ENCODE peak calls at places on chromosomes 4 and X, in six cellular contexts. One of them, this sample, is unnamed.

GRCh38 chr4:37138019-37138653 is 106.4 kb upstream of the NWD2 start:
- DNase-seq in NCI-H2081: no peak
- DNase-seq in fibroblast of lung: no peak
- DNase-seq in NCI-H2029: no peak
- DNase-seq in hippocampal formation: no peak
- DNase-seq in psoas muscle: no peak
- DNase-seq in this sample: no peak

GRCh38 chr4:40388248-40388647 is 53.1 kb downstream of the CHRNA9 start:
- DNase-seq in fibroblast of lung: no peak
- DNase-seq in NCI-H2081: no peak
- DNase-seq in NCI-H2029: no peak
- DNase-seq in hippocampal formation: no peak
- DNase-seq in psoas muscle: no peak
- DNase-seq in this sample: no peak

GRCh38 chrX:67718926-67719325 is 175.1 kb downstream of the AR start:
- DNase-seq in fibroblast of lung: no peak
- DNase-seq in hippocampal formation: no peak
- DNase-seq in NCI-H2029: no peak
- DNase-seq in psoas muscle: no peak
- DNase-seq in NCI-H2081: no peak
- DNase-seq in this sample: no peak

GRCh38 chr4:89784686-89785227 is 52.2 kb downstream of the SNCA start:
- DNase-seq in NCI-H2029: no peak
- DNase-seq in NCI-H2081: no peak
- DNase-seq in fibroblast of lung: no peak
- DNase-seq in psoas muscle: no peak
- DNase-seq in hippocampal formation: no peak
- DNase-seq in this sample: no peak

GRCh38 chr4:7410470-7410869 is 24.3 kb downstream of the PSAPL1 start:
- DNase-seq in hippocampal formation: no peak
- DNase-seq in NCI-H2029: peak
- DNase-seq in psoas muscle: no peak
- DNase-seq in fibroblast of lung: peak
- DNase-seq in NCI-H2081: no peak
- DNase-seq in this sample: no peak

GRCh38 chr4:19301527-19301926 is 950.2 kb upstream of the SLIT2 start:
- DNase-seq in NCI-H2081: no peak
- DNase-seq in fibroblast of lung: peak
- DNase-seq in NCI-H2029: no peak
- DNase-seq in psoas muscle: no peak
- DNase-seq in hippocampal formation: no peak
- DNase-seq in this sample: no peak

GRCh38 chrX:20913760-20914159 is 460.5 kb upstream of the CNKSR2 start:
- DNase-seq in psoas muscle: no peak
- DNase-seq in fibroblast of lung: no peak
- DNase-seq in NCI-H2081: no peak
- DNase-seq in NCI-H2029: no peak
- DNase-seq in hippocampal formation: no peak
- DNase-seq in this sample: no peak

GRCh38 chr4:108113229-108113628 is 55.5 kb downstream of the LEF1 start:
- DNase-seq in psoas muscle: no peak
- DNase-seq in fibroblast of lung: no peak
- DNase-seq in NCI-H2029: no peak
- DNase-seq in NCI-H2081: no peak
- DNase-seq in hippocampal formation: no peak
- DNase-seq in this sample: no peak

GRCh38 chr4:81412941-81413488 is 58.7 kb downstream of the RASGEF1B start:
- DNase-seq in hippocampal formation: no peak
- DNase-seq in fibroblast of lung: no peak
- DNase-seq in psoas muscle: no peak
- DNase-seq in NCI-H2081: no peak
- DNase-seq in NCI-H2029: no peak
- DNase-seq in this sample: no peak

GRCh38 chr4:17577660-17578481 is 873 bp downstream of the LAP3 start:
- DNase-seq in fibroblast of lung: peak
- DNase-seq in hippocampal formation: no peak
- DNase-seq in NCI-H2029: no peak
- DNase-seq in psoas muscle: peak
- DNase-seq in NCI-H2081: no peak
- DNase-seq in this sample: peak

GRCh38 chr4:155566241-155566823 is 100.3 kb upstream of the GUCY1A1 start:
- DNase-seq in NCI-H2081: no peak
- DNase-seq in NCI-H2029: no peak
- DNase-seq in hippocampal formation: no peak
- DNase-seq in fibroblast of lung: peak
- DNase-seq in psoas muscle: no peak
- DNase-seq in this sample: no peak

GRCh38 chr4:123055943-123056342 is 133.5 kb upstream of the NUDT6 start:
- DNase-seq in hippocampal formation: no peak
- DNase-seq in fibroblast of lung: peak
- DNase-seq in psoas muscle: no peak
- DNase-seq in NCI-H2081: no peak
- DNase-seq in NCI-H2029: no peak
- DNase-seq in this sample: peak

GRCh38 chr4:150237110-150237852 is 159.0 kb downstream of the DCLK2 start:
- DNase-seq in NCI-H2029: no peak
- DNase-seq in psoas muscle: no peak
- DNase-seq in fibroblast of lung: peak
- DNase-seq in NCI-H2081: no peak
- DNase-seq in hippocampal formation: no peak
- DNase-seq in this sample: peak

GRCh38 chrX:71910526-71911022 is at the start of gene NHSL2:
- DNase-seq in hippocampal formation: no peak
- DNase-seq in NCI-H2029: no peak
- DNase-seq in psoas muscle: peak
- DNase-seq in fibroblast of lung: peak
- DNase-seq in NCI-H2081: no peak
- DNase-seq in this sample: no peak

GRCh38 chr4:147518846-147519767 is 38.2 kb downstream of the EDNRA start:
- DNase-seq in fibroblast of lung: peak
- DNase-seq in NCI-H2029: peak
- DNase-seq in psoas muscle: peak
- DNase-seq in hippocampal formation: peak
- DNase-seq in NCI-H2081: peak
- DNase-seq in this sample: peak

GRCh38 chr4:88533937-88534750 is 10.6 kb upstream of the PYURF start:
- DNase-seq in psoas muscle: no peak
- DNase-seq in NCI-H2081: no peak
- DNase-seq in hippocampal formation: no peak
- DNase-seq in NCI-H2029: no peak
- DNase-seq in fibroblast of lung: peak
- DNase-seq in this sample: peak

GRCh38 chr4:31442236-31442635 is 722.1 kb downstream of the PCDH7 start:
- DNase-seq in hippocampal formation: no peak
- DNase-seq in psoas muscle: no peak
- DNase-seq in NCI-H2081: peak
- DNase-seq in NCI-H2029: no peak
- DNase-seq in fibroblast of lung: no peak
- DNase-seq in this sample: no peak

GRCh38 chrX:1380672-1381233 is 11.2 kb downstream of the SLC25A6 start:
- DNase-seq in psoas muscle: no peak
- DNase-seq in NCI-H2081: no peak
- DNase-seq in NCI-H2029: no peak
- DNase-seq in fibroblast of lung: peak
- DNase-seq in hippocampal formation: no peak
- DNase-seq in this sample: no peak

GRCh38 chr4:36332023-36332781 is 50.8 kb downstream of the DTHD1 start:
- DNase-seq in psoas muscle: no peak
- DNase-seq in NCI-H2029: no peak
- DNase-seq in hippocampal formation: peak
- DNase-seq in NCI-H2081: no peak
- DNase-seq in fibroblast of lung: peak
- DNase-seq in this sample: no peak

GRCh38 chr4:5760246-5760645 is 49.2 kb downstream of the EVC start:
- DNase-seq in fibroblast of lung: no peak
- DNase-seq in hippocampal formation: no peak
- DNase-seq in psoas muscle: no peak
- DNase-seq in NCI-H2081: no peak
- DNase-seq in NCI-H2029: no peak
- DNase-seq in this sample: no peak

GRCh38 chr4:95835672-95836071 is 4.2 kb upstream of the PDHA2 start:
- DNase-seq in psoas muscle: no peak
- DNase-seq in fibroblast of lung: no peak
- DNase-seq in hippocampal formation: no peak
- DNase-seq in NCI-H2081: no peak
- DNase-seq in NCI-H2029: no peak
- DNase-seq in this sample: no peak

GRCh38 chr4:86788826-86789225 is 60.4 kb downstream of the SLC10A6 start:
- DNase-seq in NCI-H2029: no peak
- DNase-seq in hippocampal formation: no peak
- DNase-seq in NCI-H2081: no peak
- DNase-seq in fibroblast of lung: peak
- DNase-seq in psoas muscle: no peak
- DNase-seq in this sample: no peak

GRCh38 chr4:16794816-16795445 is 103.5 kb downstream of the LDB2 start:
- DNase-seq in fibroblast of lung: peak
- DNase-seq in NCI-H2081: peak
- DNase-seq in NCI-H2029: no peak
- DNase-seq in psoas muscle: no peak
- DNase-seq in hippocampal formation: peak
- DNase-seq in this sample: peak

GRCh38 chr4:106864231-106864630 is 171.9 kb downstream of the DKK2 start:
- DNase-seq in fibroblast of lung: peak
- DNase-seq in NCI-H2081: no peak
- DNase-seq in psoas muscle: no peak
- DNase-seq in hippocampal formation: no peak
- DNase-seq in NCI-H2029: no peak
- DNase-seq in this sample: no peak

GRCh38 chr4:74057588-74057987 is 19.1 kb upstream of the CXCL3 start:
- DNase-seq in psoas muscle: no peak
- DNase-seq in NCI-H2029: no peak
- DNase-seq in fibroblast of lung: no peak
- DNase-seq in hippocampal formation: no peak
- DNase-seq in NCI-H2081: no peak
- DNase-seq in this sample: no peak

GRCh38 chr4:79514637-79515320 is 106.8 kb upstream of the GK2 start:
- DNase-seq in fibroblast of lung: no peak
- DNase-seq in hippocampal formation: no peak
- DNase-seq in NCI-H2029: no peak
- DNase-seq in psoas muscle: no peak
- DNase-seq in NCI-H2081: no peak
- DNase-seq in this sample: no peak

GRCh38 chrX:1468250-1468772 is 15.6 kb upstream of the ASMTL start:
- DNase-seq in NCI-H2029: no peak
- DNase-seq in NCI-H2081: no peak
- DNase-seq in psoas muscle: no peak
- DNase-seq in fibroblast of lung: peak
- DNase-seq in hippocampal formation: no peak
- DNase-seq in this sample: no peak

GRCh38 chr4:140071806-140072205 is 82.2 kb downstream of the MAML3 start:
- DNase-seq in NCI-H2081: no peak
- DNase-seq in fibroblast of lung: peak
- DNase-seq in NCI-H2029: no peak
- DNase-seq in hippocampal formation: no peak
- DNase-seq in psoas muscle: no peak
- DNase-seq in this sample: no peak

GRCh38 chr4:165844151-165844550 is 28.9 kb upstream of the TLL1 start:
- DNase-seq in hippocampal formation: no peak
- DNase-seq in NCI-H2029: peak
- DNase-seq in psoas muscle: no peak
- DNase-seq in NCI-H2081: peak
- DNase-seq in fibroblast of lung: no peak
- DNase-seq in this sample: peak

GRCh38 chrX:130118396-130118795 is 8.1 kb upstream of the ELF4 start:
- DNase-seq in NCI-H2081: no peak
- DNase-seq in fibroblast of lung: peak
- DNase-seq in psoas muscle: no peak
- DNase-seq in hippocampal formation: no peak
- DNase-seq in NCI-H2029: no peak
- DNase-seq in this sample: peak

GRCh38 chrX:40199704-40200103 is 101.9 kb upstream of the BCOR start:
- DNase-seq in psoas muscle: no peak
- DNase-seq in hippocampal formation: no peak
- DNase-seq in NCI-H2081: no peak
- DNase-seq in fibroblast of lung: no peak
- DNase-seq in NCI-H2029: no peak
- DNase-seq in this sample: no peak

GRCh38 chr4:142036795-142037583 is 400.6 kb downstream of the IL15 start:
- DNase-seq in NCI-H2029: no peak
- DNase-seq in fibroblast of lung: peak
- DNase-seq in hippocampal formation: no peak
- DNase-seq in NCI-H2081: no peak
- DNase-seq in psoas muscle: no peak
- DNase-seq in this sample: peak

GRCh38 chrX:95318882-95319281 is 1365.8 kb upstream of the DIAPH2 start:
- DNase-seq in psoas muscle: no peak
- DNase-seq in NCI-H2081: peak
- DNase-seq in NCI-H2029: no peak
- DNase-seq in fibroblast of lung: no peak
- DNase-seq in hippocampal formation: no peak
- DNase-seq in this sample: no peak